ENCODE peak calls at places on chromosome 6, in six cellular contexts. S is PC-3, L is brain microvascular endothelial cell, G is H1, R is left ventricle myocardium inferior, F is heart left ventricle. B is an unnamed sample.

GRCh38 chr6:107386904-107387303 is 72.5 kb downstream of the PDSS2 start:
- DNase-seq in S (no peak), L (no peak), G (no peak), R (no peak), F (no peak), B (no peak)

GRCh38 chr6:89602136-89602535 is 36.4 kb downstream of the LYRM2 start:
- DNase-seq in S (no peak), L (no peak), G (no peak), R (no peak), F (no peak), B (no peak)

GRCh38 chr6:54060286-54060685 is 51.0 kb upstream of the MLIP start:
- DNase-seq in S (no peak), L (peak; percentile 81), G (no peak), R (no peak), F (no peak), B (peak; percentile 74)

GRCh38 chr6:130046711-130047439 is 28.5 kb downstream of the L3MBTL3 start:
- DNase-seq in S (no peak), L (peak; percentile 7), G (no peak), R (no peak), F (no peak), B (peak; percentile 10)

GRCh38 chr6:26172496-26172958 is 85.3 kb downstream of the HFE start:
- DNase-seq in S (no peak), L (no peak), G (no peak), R (no peak), F (no peak), B (peak; percentile 64)

GRCh38 chr6:75819776-75820487 is 70.9 kb downstream of the MYO6 start:
- DNase-seq in S (no peak), L (no peak), G (no peak), R (no peak), F (no peak), B (no peak)

GRCh38 chr6:159038914-159039884 is 5.6 kb downstream of the TAGAP start:
- DNase-seq in S (peak; percentile 67), L (no peak), G (no peak), R (no peak), F (no peak), B (peak; percentile 65)

GRCh38 chr6:96521267-96521624 is 360 bp upstream of the UFL1 start:
- DNase-seq in S (no peak), L (no peak), G (no peak), R (no peak), F (no peak), B (no peak)

GRCh38 chr6:7451321-7451720 is 61.7 kb downstream of the RIOK1 start:
- DNase-seq in S (no peak), L (no peak), G (no peak), R (no peak), F (no peak), B (no peak)

GRCh38 chr6:23532227-23532626 is 593.8 kb upstream of the NRSN1 start:
- DNase-seq in S (peak; percentile 15), L (peak; percentile 7), G (no peak), R (no peak), F (no peak), B (peak; percentile 7)

GRCh38 chr6:352474-352873 is 39.1 kb upstream of the IRF4 start:
- DNase-seq in S (no peak), L (no peak), G (no peak), R (no peak), F (no peak), B (no peak)

GRCh38 chr6:107917468-107918375 is 40.3 kb downstream of the SEC63 start:
- DNase-seq in S (no peak), L (no peak), G (no peak), R (no peak), F (no peak), B (no peak)

DNA sequence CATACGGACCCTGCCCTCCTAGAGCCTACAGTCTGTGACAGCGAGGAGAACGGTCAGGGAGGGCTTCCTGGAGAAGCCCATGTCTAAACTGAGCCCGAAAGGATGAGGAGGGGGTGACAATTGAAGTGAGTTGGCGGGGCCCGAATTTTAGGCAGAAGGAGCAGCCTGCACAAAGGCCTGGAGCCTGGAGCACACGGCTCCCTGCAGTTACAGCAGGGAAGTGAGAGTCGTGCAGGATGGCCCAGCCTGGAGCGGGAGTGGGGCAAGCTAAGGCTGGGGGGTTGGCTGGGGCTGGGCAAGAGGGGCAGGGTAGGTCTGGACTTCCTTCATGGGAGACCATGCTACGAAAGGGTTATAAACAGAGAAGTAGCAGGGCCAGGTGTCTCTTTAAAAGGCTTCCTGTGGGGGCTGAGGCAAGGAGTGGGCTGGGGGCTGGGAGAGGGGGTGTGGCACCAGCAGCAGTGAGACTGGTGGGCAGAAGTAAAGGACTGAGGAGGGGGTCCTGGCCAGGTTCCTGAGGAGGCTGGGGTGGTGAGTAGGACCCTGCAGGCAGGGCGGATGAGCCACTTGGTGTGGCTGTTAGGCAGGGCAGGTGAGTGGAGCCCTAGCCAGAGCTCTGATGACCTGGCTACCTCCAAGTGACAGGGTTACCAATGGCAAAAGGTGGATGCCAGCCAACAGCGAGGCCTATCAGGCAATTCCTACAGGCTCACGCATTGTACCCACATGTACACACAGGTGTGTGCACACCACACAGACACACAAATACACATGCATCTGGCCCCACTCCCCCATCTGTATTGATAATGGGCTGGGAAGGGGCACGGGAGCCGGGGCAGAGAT is 119.2 kb downstream of the MRPL14 start:
- DNase-seq in S (no peak), L (no peak), G (no peak), R (no peak), F (no peak), B (no peak)
- TF ChIP-seq CTCF in S (no peak), L (no peak), G (no peak), R (no peak), F (no peak), B (no peak)

GRCh38 chr6:133951227-133951626 is 1.8 kb upstream of the TBPL1 start:
- DNase-seq in S (no peak), L (no peak), G (no peak), R (no peak), F (no peak), B (no peak)
- H3K4me3 ChIP-seq in S (peak overlapping the region; percentile 77), L (peak overlapping the region; percentile 84), G (no peak overlapping the region), R (peak overlapping the region; percentile 78), F (no peak overlapping the region), B (peak overlapping the region; percentile 91)

GRCh38 chr6:166851426-166851825 is 104.9 kb downstream of the RNASET2 start:
- DNase-seq in S (no peak), L (no peak), G (no peak), R (no peak), F (no peak), B (no peak)

GRCh38 chr6:166853371-166854325 is 102.7 kb downstream of the RNASET2 start:
- DNase-seq in S (no peak), L (no peak), G (peak; percentile 15), R (no peak), F (no peak), B (no peak)

GRCh38 chr6:166850677-166851076 is 105.7 kb downstream of the RNASET2 start:
- DNase-seq in S (no peak), L (no peak), G (no peak), R (no peak), F (no peak), B (no peak)

GRCh38 chr6:166852484-166852975 is 103.8 kb downstream of the RNASET2 start:
- DNase-seq in S (no peak), L (no peak), G (no peak), R (no peak), F (no peak), B (no peak)

DNA sequence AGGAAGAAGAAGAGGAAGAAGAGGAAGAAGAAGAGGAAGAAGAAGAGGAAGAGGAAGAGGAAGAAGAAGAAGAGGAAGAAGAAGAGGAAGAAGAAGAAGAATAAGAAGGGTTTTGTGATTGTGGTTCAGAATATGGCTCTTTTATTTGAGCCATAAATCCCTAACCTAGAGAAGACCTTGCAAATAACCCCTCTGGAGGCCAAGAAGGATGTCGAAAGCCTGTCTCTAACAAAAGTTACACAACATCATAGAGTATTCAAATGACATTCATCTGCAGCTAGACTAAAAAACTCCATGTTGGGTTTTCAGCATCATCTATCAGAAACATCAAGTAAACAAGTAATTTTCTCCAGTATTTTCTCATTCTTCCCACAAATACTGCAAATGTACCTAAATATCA is 100.9 kb downstream of the RNASET2 start:
- DNase-seq in S (no peak), L (no peak), G (no peak), R (no peak), F (no peak), B (peak; percentile 2)
- TF ChIP-seq CTCF in S (no peak), L (no peak), G (no peak), R (no peak), F (no peak), B (no peak)

DNA sequence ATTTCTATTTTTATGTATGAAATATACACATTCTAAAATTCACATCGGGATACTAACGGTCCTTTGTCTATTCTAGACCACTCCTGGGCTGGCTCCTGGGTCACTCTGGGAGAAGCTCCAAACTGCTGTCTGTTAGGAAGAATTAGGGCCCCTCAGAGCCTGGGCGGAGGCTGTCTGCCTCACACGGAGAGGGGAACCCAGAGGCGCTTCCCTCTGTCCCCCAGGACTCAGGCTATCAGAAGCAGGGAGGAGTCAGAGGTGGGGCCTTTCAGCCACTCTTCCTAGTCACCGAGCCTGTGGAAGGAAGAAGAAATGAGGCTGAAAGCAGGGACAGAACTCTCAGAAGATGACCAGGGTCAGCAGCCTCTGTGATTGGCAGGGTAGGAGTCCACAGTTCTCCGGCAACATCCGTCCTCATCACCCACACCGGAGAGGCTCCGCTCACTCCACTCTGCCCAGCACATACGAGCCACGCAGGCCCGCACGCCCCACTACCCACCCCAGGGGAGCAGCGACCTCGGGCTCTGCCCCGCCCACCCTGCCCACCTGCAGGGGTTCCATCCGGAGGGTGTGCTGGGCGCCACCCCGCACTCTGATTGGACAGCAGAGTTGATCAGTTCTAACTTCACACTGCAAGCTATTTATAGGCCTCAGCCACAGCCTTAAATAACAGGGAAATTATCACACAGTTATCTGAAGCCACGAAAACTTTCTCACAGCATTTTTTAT is 182.1 kb upstream of the AFDN start:
- DNase-seq in S (no peak), L (no peak), G (no peak), R (no peak), F (no peak), B (no peak)
- H3K4me3 ChIP-seq in S (no peak overlapping the region), L (no peak overlapping the region), G (no peak overlapping the region), R (peak overlapping the region; percentile 55), F (no peak overlapping the region), B (no peak overlapping the region)

GRCh38 chr6:137370871-137371633 is 123.1 kb downstream of the OLIG3 start:
- DNase-seq in S (no peak), L (no peak), G (no peak), R (no peak), F (no peak), B (peak; percentile 15)
- TF ChIP-seq CTCF in S (no peak), L (peak; percentile 22), G (no peak), R (no peak), F (no peak), B (peak; percentile 14)